ENCODE peak calls at places on chromosome 1, in ten cellular contexts. Z, K, N, B, O, S, E, V, Y and R are unnamed samples.

GRCh38 chr1:24641646-24642151 is 1.4 kb upstream of the SRRM1 start:
- DNase-seq in B (no peak), K (no peak), E (no peak), V (peak), N (peak), O (no peak), S (peak), Y (peak), Z (peak), R (peak)

GRCh38 chr1:203628997-203629508 is 2.4 kb downstream of the ATP2B4 start:
- DNase-seq in Y (no peak), Z (no peak), V (no peak), K (no peak), B (no peak), S (no peak), N (no peak), E (no peak), O (no peak), R (no peak)

GRCh38 chr1:226984521-226985238 is 44.6 kb downstream of the COQ8A start:
- DNase-seq in V (no peak), S (no peak), N (no peak), E (no peak), Z (no peak), O (no peak), B (no peak), K (no peak), Y (no peak), R (no peak)

GRCh38 chr1:10229903-10230302 is 19.5 kb downstream of the KIF1B start:
- DNase-seq in N (no peak), Z (no peak), K (no peak), B (no peak), Y (no peak), E (no peak), V (no peak), S (no peak), O (no peak), R (no peak)

GRCh38 chr1:11784993-11785769 is 20.6 kb downstream of the MTHFR start:
- DNase-seq in N (peak), E (no peak), Z (peak), Y (peak), B (no peak), K (peak), V (peak), S (peak), O (no peak), R (peak)

GRCh38 chr1:181630838-181631237 is 147.5 kb downstream of the CACNA1E start:
- DNase-seq in N (no peak), Y (no peak), Z (no peak), K (no peak), V (no peak), S (no peak), B (no peak), O (no peak), E (no peak), R (no peak)

GRCh38 chr1:176903474-176903873 is 261.0 kb downstream of the ASTN1 start:
- DNase-seq in E (no peak), Z (no peak), N (peak), K (peak), S (peak), B (no peak), O (no peak), Y (no peak), V (no peak), R (no peak)

GRCh38 chr1:65412256-65412983 is 8.0 kb upstream of the LEPR start:
- DNase-seq in K (no peak), N (peak), O (no peak), V (no peak), E (no peak), Z (no peak), Y (no peak), S (no peak), B (no peak), R (no peak)

GRCh38 chr1:41268154-41268770 is 26.2 kb upstream of the SCMH1 start:
- DNase-seq in B (peak), O (peak), N (peak), S (peak), K (peak), Z (peak), E (peak), Y (peak), V (peak), R (peak)

GRCh38 chr1:60848583-60849188 is 233.7 kb upstream of the NFIA start:
- DNase-seq in Y (peak), O (no peak), B (peak), S (peak), Z (peak), N (peak), V (peak), E (no peak), K (peak), R (no peak)

GRCh38 chr1:184387069-184387870 is 441 bp downstream of the C1orf21 start:
- DNase-seq in V (peak), Z (peak), E (no peak), B (no peak), K (no peak), N (no peak), Y (peak), O (no peak), S (peak), R (peak)

GRCh38 chr1:29698033-29698432 is 461.7 kb downstream of the PTPRU start:
- DNase-seq in Z (peak), E (no peak), O (no peak), Y (peak), V (peak), K (peak), B (no peak), S (peak), N (peak), R (no peak)

GRCh38 chr1:182869241-182869666 is 30.1 kb downstream of the DHX9 start:
- DNase-seq in B (no peak), V (peak), N (no peak), Z (no peak), E (no peak), O (no peak), S (no peak), K (no peak), Y (peak), R (peak)

GRCh38 chr1:168674252-168674651 is 54.8 kb downstream of the DPT start:
- DNase-seq in Y (no peak), V (no peak), Z (no peak), O (no peak), S (no peak), E (no peak), B (no peak), N (no peak), K (no peak), R (no peak)

GRCh38 chr1:7009741-7010525 is 224.7 kb downstream of the CAMTA1 start:
- DNase-seq in O (no peak), E (no peak), B (no peak), Y (no peak), Z (no peak), V (no peak), N (no peak), K (no peak), S (no peak), R (no peak)

GRCh38 chr1:205147191-205147590 is 25.4 kb upstream of the RBBP5 start:
- DNase-seq in Y (no peak), K (peak), B (no peak), N (peak), O (no peak), E (peak), S (peak), Z (peak), V (no peak), R (no peak)

GRCh38 chr1:228085287-228085926 is 2.9 kb downstream of the ARF1 start:
- DNase-seq in S (peak), V (peak), E (peak), K (no peak), B (peak), O (no peak), N (peak), Z (peak), Y (peak), R (no peak)

GRCh38 chr1:234544094-234544579 is 65.2 kb upstream of the TARBP1 start:
- DNase-seq in N (peak), O (peak), Y (no peak), E (peak), S (peak), B (peak), Z (peak), K (peak), V (no peak), R (peak)

GRCh38 chr1:161962094-161962887 is 61.4 kb downstream of the OLFML2B start:
- DNase-seq in N (peak), O (no peak), Y (no peak), V (no peak), Z (peak), K (peak), E (peak), S (peak), B (peak), R (peak)

GRCh38 chr1:18927654-18928272 is 25.4 kb upstream of the ALDH4A1 start:
- DNase-seq in S (no peak), Y (no peak), V (no peak), N (peak), O (no peak), Z (no peak), E (no peak), K (no peak), B (no peak), R (peak)

GRCh38 chr1:7642781-7643180 is 128.3 kb upstream of the VAMP3 start:
- DNase-seq in K (no peak), O (no peak), Z (no peak), S (no peak), E (no peak), V (no peak), N (no peak), B (no peak), Y (peak), R (no peak)

GRCh38 chr1:36382669-36383068 is 3.1 kb downstream of the STK40 start:
- DNase-seq in O (no peak), Z (no peak), E (no peak), S (no peak), V (no peak), Y (no peak), B (no peak), N (no peak), K (no peak), R (no peak)

GRCh38 chr1:179310721-179311120 is 17.1 kb downstream of the SOAT1 start:
- DNase-seq in V (no peak), Z (peak), S (peak), O (no peak), Y (no peak), E (peak), N (peak), K (peak), B (no peak), R (no peak)

GRCh38 chr1:168623003-168623828 is 46.8 kb downstream of the XCL1 start:
- DNase-seq in Z (peak), K (peak), O (no peak), S (peak), E (no peak), N (peak), Y (no peak), B (peak), V (no peak), R (no peak)

DNA sequence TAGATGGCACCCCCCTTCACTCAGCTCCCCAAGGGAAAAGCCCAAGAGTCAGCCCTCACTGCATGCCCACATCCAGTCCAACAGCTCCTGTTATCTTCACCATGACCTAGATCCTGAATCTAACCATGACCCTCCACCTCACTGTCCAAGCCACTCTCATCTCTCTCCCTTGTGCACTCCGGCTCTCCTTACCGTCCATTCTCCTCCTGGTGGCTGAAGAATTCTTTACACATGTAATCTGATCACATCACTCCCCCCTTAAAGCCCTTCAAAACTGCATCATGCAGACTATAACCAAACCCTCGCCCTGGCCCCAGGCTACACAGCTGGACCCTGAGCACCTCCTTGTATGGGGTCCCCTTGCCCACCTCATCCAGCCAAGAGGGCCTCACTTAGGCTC is 14.0 kb upstream of the PAQR7 start:
- DNase-seq in S (peak), N (no peak), V (peak), O (no peak), Z (no peak), K (no peak), E (no peak), B (no peak), Y (peak), R (no peak)
- TF ChIP-seq CTCF in S (peak), N (no peak), V (peak), O (no peak), Z (no peak), K (no peak), E (peak), B (peak), Y (peak), R (no peak)

GRCh38 chr1:49294539-49294938 is 517.8 kb upstream of the BEND5 start:
- DNase-seq in B (no peak), K (no peak), S (no peak), E (no peak), N (no peak), Z (no peak), V (no peak), O (no peak), Y (no peak), R (no peak)

GRCh38 chr1:49293016-49293415 is 516.3 kb upstream of the BEND5 start:
- DNase-seq in V (no peak), K (no peak), Z (no peak), B (no peak), E (no peak), N (no peak), S (no peak), O (no peak), Y (no peak), R (no peak)

GRCh38 chr1:49298304-49298703 is 521.6 kb upstream of the BEND5 start:
- DNase-seq in S (peak), Y (peak), V (no peak), K (no peak), O (peak), B (no peak), N (no peak), Z (peak), E (no peak), R (no peak)

GRCh38 chr1:49297783-49298182 is 521.1 kb upstream of the BEND5 start:
- DNase-seq in B (no peak), V (no peak), S (no peak), N (no peak), K (no peak), Z (peak), Y (peak), O (no peak), E (no peak), R (no peak)
- TF ChIP-seq CTCF in B (no peak), V (no peak), S (no peak), N (no peak), K (no peak), Z (no peak), Y (no peak), O (no peak), E (no peak), R (no peak)

DNA sequence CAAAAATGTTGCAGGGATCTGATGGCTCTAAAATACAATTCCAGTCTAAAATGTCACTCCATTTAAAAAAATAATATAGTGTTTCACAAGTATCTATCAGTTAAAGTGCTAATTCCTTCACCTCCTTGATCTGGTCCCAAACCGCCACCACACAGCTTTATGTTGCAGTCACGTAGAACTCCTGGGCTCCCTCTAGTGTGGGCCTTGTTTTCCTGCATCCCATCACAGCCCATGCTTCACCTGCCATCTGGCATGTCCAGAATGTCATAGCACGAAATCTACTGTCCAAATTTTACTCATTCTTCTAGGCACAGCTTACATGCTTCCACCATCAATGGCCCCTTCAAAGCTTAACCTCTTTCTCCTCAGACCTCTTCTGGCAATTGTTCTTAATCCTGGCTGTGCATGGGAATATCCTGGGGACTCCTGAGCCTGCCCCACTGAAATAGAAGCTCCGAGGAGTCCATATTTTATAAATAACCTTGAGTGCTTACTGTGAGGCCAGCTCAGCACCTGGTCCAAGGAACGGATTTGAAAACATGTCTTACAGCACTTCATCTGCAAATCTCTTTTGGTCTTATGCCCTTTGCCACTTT is 15.5 kb downstream of the FYB2 start:
- DNase-seq in O (no peak), V (peak), B (no peak), Z (peak), S (peak), Y (peak), N (peak), K (peak), E (no peak), R (peak)
- TF ChIP-seq CTCF in O (no peak), V (peak), B (peak), Z (peak), S (peak), Y (peak), N (peak), K (peak), E (peak), R (peak)

DNA sequence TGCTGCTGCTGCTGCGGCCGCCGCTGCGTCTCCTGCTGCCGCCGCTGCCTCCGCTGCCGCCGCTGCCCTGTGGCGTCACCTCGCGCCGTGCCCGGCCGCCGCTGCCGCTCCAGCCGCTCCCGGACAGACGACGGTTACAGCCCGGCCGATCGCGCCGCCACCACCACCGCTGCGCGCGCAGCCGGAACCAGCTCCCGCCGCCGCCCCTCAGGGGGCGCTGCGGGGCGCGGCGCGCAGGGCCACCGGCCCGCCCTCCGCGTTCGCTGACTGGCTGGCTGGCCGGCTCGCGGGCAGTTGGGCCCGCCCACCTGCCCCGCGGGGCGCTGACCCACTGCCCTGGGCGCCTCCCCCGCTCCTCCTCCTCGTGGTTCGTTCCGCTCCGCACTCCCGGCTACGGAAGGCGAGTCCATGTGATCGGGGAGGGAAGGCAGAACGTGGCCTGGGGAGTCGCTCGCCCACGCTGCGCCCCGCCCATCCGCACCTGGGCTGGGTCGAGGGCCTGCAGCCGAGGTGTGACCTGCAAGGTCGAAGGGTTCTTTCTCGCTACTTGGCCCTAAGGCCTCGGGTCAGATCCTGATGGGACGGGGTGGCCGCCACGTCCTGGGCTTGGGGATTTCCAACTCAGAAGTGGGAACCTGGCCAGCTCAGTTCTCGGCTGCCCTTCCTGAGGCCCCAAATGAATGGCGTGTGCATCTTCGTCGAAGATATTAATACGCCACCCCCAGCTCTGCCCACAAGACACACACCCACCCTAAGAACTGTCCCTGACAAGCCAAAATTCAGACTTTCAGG is at the start of gene PTP4A2:
- DNase-seq in Z (peak), K (peak), B (peak), O (peak), Y (peak), V (peak), N (peak), E (peak), S (peak), R (peak)
- TF ChIP-seq CTCF in Z (peak), K (peak), B (no peak), O (no peak), Y (peak), V (peak), N (no peak), E (peak), S (no peak), R (peak)

DNA sequence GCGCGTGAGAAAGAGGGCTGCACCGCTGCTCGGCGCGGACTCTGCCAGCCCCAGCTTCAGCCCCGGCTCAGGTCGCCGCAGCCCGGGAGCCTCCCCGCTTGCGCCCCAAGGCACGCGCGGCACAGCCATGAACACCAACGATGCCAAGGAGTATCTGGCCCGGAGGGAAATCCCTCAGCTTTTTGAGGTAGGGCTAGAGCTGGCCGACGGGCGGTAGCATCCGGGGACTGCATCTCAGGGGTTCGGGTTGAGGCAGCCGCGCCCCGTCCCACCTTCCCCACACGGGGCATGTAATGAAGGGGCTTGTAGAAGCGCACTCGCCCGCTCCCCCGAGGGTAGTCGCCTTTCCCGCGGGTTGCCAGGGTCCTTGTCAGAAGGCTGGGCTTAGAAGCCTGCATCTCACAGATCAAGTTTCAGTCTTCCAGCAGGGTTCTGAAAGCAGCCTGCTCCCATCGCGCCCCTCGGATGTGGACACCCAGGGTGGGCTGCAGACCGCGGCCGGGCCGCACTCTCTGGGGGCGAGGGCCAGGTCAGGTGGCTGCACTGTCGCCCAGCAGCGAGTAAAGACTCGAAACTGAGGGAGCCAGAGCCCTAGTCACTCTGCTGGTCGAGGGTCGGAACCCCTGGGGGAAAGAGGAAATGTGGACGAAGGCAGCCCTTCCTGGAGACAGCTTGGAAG is 507 bp downstream of the AK5 start:
- DNase-seq in V (peak), K (peak), S (peak), Z (peak), N (peak), B (no peak), Y (peak), O (no peak), E (no peak), R (peak)
- TF ChIP-seq CTCF in V (no peak), K (no peak), S (no peak), Z (no peak), N (no peak), B (no peak), Y (no peak), O (no peak), E (no peak), R (peak)